ENCODE peak calls at places on chromosomes 1 and 21, in five cellular contexts. One of them, this sample, is unnamed.
A peak's percentile ranks its signal among the peaks of the same experiment; 100 is the strongest.

GRCh38 chr1:171868217-171868616 is 26.9 kb downstream of the DNM3 start:
- DNase-seq in neural crest cell: no peak
- DNase-seq in HFFc6: no peak
- DNase-seq in fibroblast of lung: no peak
- DNase-seq in choroid plexus epithelial cell: peak; percentile 26
- DNase-seq in this sample: no peak

GRCh38 chr1:90387825-90388224 is 329.3 kb downstream of the BARHL2 start:
- DNase-seq in neural crest cell: no peak
- DNase-seq in HFFc6: no peak
- DNase-seq in fibroblast of lung: no peak
- DNase-seq in choroid plexus epithelial cell: peak; percentile 6
- DNase-seq in this sample: no peak

GRCh38 chr1:13520985-13521384 is 7.2 kb upstream of the LRRC38 start:
- DNase-seq in neural crest cell: no peak
- DNase-seq in HFFc6: no peak
- DNase-seq in fibroblast of lung: no peak
- DNase-seq in choroid plexus epithelial cell: no peak
- DNase-seq in this sample: no peak

GRCh38 chr21:35853321-35853922 is 206.9 kb downstream of the SETD4 start:
- DNase-seq in neural crest cell: no peak
- DNase-seq in HFFc6: peak; percentile 27
- DNase-seq in fibroblast of lung: peak; percentile 22
- DNase-seq in choroid plexus epithelial cell: no peak
- DNase-seq in this sample: no peak

GRCh38 chr21:16460936-16461335 is 731.2 kb downstream of the USP25 start:
- DNase-seq in neural crest cell: no peak
- DNase-seq in HFFc6: no peak
- DNase-seq in fibroblast of lung: no peak
- DNase-seq in choroid plexus epithelial cell: no peak
- DNase-seq in this sample: no peak

GRCh38 chr21:31730687-31731111 is 1.2 kb downstream of the SCAF4 start:
- DNase-seq in neural crest cell: no peak
- DNase-seq in HFFc6: peak; percentile 21
- DNase-seq in fibroblast of lung: no peak
- DNase-seq in choroid plexus epithelial cell: peak; percentile 44
- DNase-seq in this sample: peak; percentile 36

GRCh38 chr1:47709302-47710074 is 271.6 kb downstream of the FOXD2 start:
- DNase-seq in neural crest cell: peak; percentile 54
- DNase-seq in HFFc6: no peak
- DNase-seq in fibroblast of lung: no peak
- DNase-seq in choroid plexus epithelial cell: no peak
- DNase-seq in this sample: no peak

GRCh38 chr1:207412845-207413244 is 41.3 kb upstream of the CR2 start:
- DNase-seq in neural crest cell: no peak
- DNase-seq in HFFc6: no peak
- DNase-seq in fibroblast of lung: no peak
- DNase-seq in choroid plexus epithelial cell: no peak
- DNase-seq in this sample: no peak

GRCh38 chr1:182050481-182051438 is 10.8 kb downstream of the ZNF648 start:
- DNase-seq in neural crest cell: no peak
- DNase-seq in HFFc6: no peak
- DNase-seq in fibroblast of lung: no peak
- DNase-seq in choroid plexus epithelial cell: no peak
- DNase-seq in this sample: peak; percentile 63
- TF ChIP-seq CTCF in neural crest cell: no peak
- TF ChIP-seq CTCF in HFFc6: no peak
- TF ChIP-seq CTCF in fibroblast of lung: no peak
- TF ChIP-seq CTCF in choroid plexus epithelial cell: no peak
- TF ChIP-seq CTCF in this sample: no peak

GRCh38 chr1:40781614-40781971 is 2.0 kb upstream of the KCNQ4 start:
- DNase-seq in neural crest cell: no peak
- DNase-seq in HFFc6: no peak
- DNase-seq in fibroblast of lung: no peak
- DNase-seq in choroid plexus epithelial cell: no peak
- DNase-seq in this sample: no peak

GRCh38 chr1:40783001-40783905 is at the start of gene KCNQ4:
- DNase-seq in neural crest cell: peak; percentile 31
- DNase-seq in HFFc6: no peak
- DNase-seq in fibroblast of lung: peak; percentile 12
- DNase-seq in choroid plexus epithelial cell: no peak
- DNase-seq in this sample: peak; percentile 39

GRCh38 chr1:40780678-40781613 is 2.6 kb upstream of the KCNQ4 start:
- DNase-seq in neural crest cell: no peak
- DNase-seq in HFFc6: no peak
- DNase-seq in fibroblast of lung: no peak
- DNase-seq in choroid plexus epithelial cell: no peak
- DNase-seq in this sample: no peak

GRCh38 chr1:40784141-40784770 is 669 bp downstream of the KCNQ4 start:
- DNase-seq in neural crest cell: no peak
- DNase-seq in HFFc6: no peak
- DNase-seq in fibroblast of lung: no peak
- DNase-seq in choroid plexus epithelial cell: no peak
- DNase-seq in this sample: no peak

GRCh38 chr1:40782371-40782956 is 1.1 kb upstream of the KCNQ4 start:
- DNase-seq in neural crest cell: no peak
- DNase-seq in HFFc6: no peak
- DNase-seq in fibroblast of lung: peak; percentile 18
- DNase-seq in choroid plexus epithelial cell: no peak
- DNase-seq in this sample: no peak
- TF ChIP-seq CTCF in neural crest cell: peak; percentile 35
- TF ChIP-seq CTCF in HFFc6: no peak
- TF ChIP-seq CTCF in fibroblast of lung: peak; percentile 37
- TF ChIP-seq CTCF in choroid plexus epithelial cell: peak; percentile 39
- TF ChIP-seq CTCF in this sample: no peak

GRCh38 chr1:155051342-155051776 is 243 bp downstream of the ADAM15 start:
- DNase-seq in neural crest cell: no peak
- DNase-seq in HFFc6: no peak
- DNase-seq in fibroblast of lung: no peak
- DNase-seq in choroid plexus epithelial cell: no peak
- DNase-seq in this sample: no peak

GRCh38 chr1:155053531-155054105 is 2.5 kb downstream of the ADAM15 start:
- DNase-seq in neural crest cell: no peak
- DNase-seq in HFFc6: no peak
- DNase-seq in fibroblast of lung: no peak
- DNase-seq in choroid plexus epithelial cell: no peak
- DNase-seq in this sample: no peak

GRCh38 chr1:155051777-155052398 is 772 bp downstream of the ADAM15 start:
- DNase-seq in neural crest cell: no peak
- DNase-seq in HFFc6: peak; percentile 11
- DNase-seq in fibroblast of lung: peak; percentile 8
- DNase-seq in choroid plexus epithelial cell: no peak
- DNase-seq in this sample: peak; percentile 45

GRCh38 chr1:155050560-155051341 is at the start of gene ADAM15:
- DNase-seq in neural crest cell: peak; percentile 92
- DNase-seq in HFFc6: peak; percentile 47
- DNase-seq in fibroblast of lung: peak; percentile 66
- DNase-seq in choroid plexus epithelial cell: peak; percentile 61
- DNase-seq in this sample: peak; percentile 84

GRCh38 chr1:155052412-155053400 is 1.6 kb downstream of the ADAM15 start:
- DNase-seq in neural crest cell: no peak
- DNase-seq in HFFc6: no peak
- DNase-seq in fibroblast of lung: no peak
- DNase-seq in choroid plexus epithelial cell: no peak
- DNase-seq in this sample: peak; percentile 51
- TF ChIP-seq CTCF in neural crest cell: peak; percentile 17
- TF ChIP-seq CTCF in HFFc6: peak; percentile 65
- TF ChIP-seq CTCF in fibroblast of lung: peak; percentile 32
- TF ChIP-seq CTCF in choroid plexus epithelial cell: peak; percentile 30
- TF ChIP-seq CTCF in this sample: peak; percentile 58

GRCh38 chr1:107874221-107874620 is 90.8 kb downstream of the VAV3 start:
- DNase-seq in neural crest cell: no peak
- DNase-seq in HFFc6: no peak
- DNase-seq in fibroblast of lung: peak; percentile 12
- DNase-seq in choroid plexus epithelial cell: peak; percentile 47
- DNase-seq in this sample: peak; percentile 16
- TF ChIP-seq CTCF in neural crest cell: no peak
- TF ChIP-seq CTCF in HFFc6: no peak
- TF ChIP-seq CTCF in fibroblast of lung: no peak
- TF ChIP-seq CTCF in choroid plexus epithelial cell: no peak
- TF ChIP-seq CTCF in this sample: no peak

DNA sequence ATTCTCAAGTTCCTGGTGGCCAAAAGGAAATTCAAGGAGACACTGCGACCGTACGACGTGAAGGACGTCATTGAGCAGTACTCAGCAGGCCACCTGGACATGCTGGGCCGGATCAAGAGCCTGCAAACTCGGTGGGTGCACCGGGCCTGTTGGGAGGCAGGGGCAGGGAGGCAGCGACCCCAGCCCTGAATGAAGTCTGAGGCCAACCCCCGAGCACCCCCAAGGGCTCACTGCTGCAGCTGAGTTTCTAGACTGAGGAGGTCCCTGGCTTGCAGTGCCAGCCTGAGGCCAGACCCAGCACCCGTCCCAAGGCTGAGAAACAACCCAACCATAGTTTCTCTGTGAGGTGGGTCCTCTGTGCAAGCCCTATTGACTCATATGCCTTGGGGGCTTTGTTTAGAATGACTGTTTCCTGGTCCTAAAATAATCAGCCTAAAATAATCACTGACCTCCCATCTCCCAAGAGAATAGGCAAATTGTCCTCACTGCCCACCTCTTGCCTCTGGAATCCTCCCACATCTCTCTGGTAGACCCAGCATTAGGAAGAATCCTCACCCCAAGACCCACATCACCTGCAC is 27.1 kb downstream of the CITED4 start:
- DNase-seq in neural crest cell: no peak
- DNase-seq in HFFc6: no peak
- DNase-seq in fibroblast of lung: no peak
- DNase-seq in choroid plexus epithelial cell: no peak
- DNase-seq in this sample: peak; percentile 24
- TF ChIP-seq CTCF in neural crest cell: no peak
- TF ChIP-seq CTCF in HFFc6: no peak
- TF ChIP-seq CTCF in fibroblast of lung: no peak
- TF ChIP-seq CTCF in choroid plexus epithelial cell: no peak
- TF ChIP-seq CTCF in this sample: no peak

DNA sequence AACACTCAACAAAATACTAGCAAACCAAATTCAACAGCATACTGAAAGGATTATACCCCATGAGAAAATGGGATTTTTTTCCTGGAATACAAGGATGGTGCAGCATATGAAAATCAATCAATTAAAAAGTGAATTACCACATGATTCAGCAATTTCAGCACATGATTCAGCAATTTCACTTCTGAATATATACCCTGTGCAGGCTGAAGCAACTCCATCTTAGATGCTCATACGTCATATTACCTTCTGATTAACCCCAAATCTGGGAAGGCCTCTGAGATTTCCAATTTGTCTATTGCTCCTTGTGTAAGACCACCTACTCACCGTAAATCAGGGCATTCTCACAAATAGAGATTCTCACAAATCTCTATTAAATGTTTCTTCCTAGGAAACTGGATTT is 43.8 kb upstream of the ERO1B start:
- DNase-seq in neural crest cell: no peak
- DNase-seq in HFFc6: no peak
- DNase-seq in fibroblast of lung: no peak
- DNase-seq in choroid plexus epithelial cell: no peak
- DNase-seq in this sample: no peak
- TF ChIP-seq CTCF in neural crest cell: no peak
- TF ChIP-seq CTCF in HFFc6: no peak
- TF ChIP-seq CTCF in fibroblast of lung: no peak
- TF ChIP-seq CTCF in choroid plexus epithelial cell: no peak
- TF ChIP-seq CTCF in this sample: no peak

GRCh38 chr1:150212070-150212469 is 23.8 kb downstream of the ANP32E start:
- DNase-seq in neural crest cell: no peak
- DNase-seq in HFFc6: no peak
- DNase-seq in fibroblast of lung: no peak
- DNase-seq in choroid plexus epithelial cell: no peak
- DNase-seq in this sample: no peak
- TF ChIP-seq CTCF in neural crest cell: no peak
- TF ChIP-seq CTCF in HFFc6: no peak
- TF ChIP-seq CTCF in fibroblast of lung: no peak
- TF ChIP-seq CTCF in choroid plexus epithelial cell: no peak
- TF ChIP-seq CTCF in this sample: no peak

DNA sequence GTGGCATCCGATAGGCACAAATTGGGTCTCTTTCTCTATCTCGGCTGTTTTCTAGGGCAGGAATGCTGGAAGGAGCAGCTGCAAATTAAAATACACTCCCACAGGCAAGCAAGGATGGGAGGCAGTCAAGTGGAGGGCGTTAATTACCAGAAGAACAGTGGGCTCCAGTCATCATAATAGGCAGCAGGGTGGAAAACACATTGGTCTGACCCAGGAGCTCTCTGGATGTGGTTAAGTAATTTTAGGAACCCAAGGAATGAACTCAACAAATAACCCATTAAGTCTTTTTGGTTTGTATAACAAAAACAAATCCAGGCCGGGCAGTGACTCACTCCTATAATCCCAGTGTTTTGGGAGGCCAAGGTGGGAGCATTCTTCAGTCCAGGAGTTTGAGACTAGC is 7.8 kb upstream of the TDRD5 start:
- DNase-seq in neural crest cell: no peak
- DNase-seq in HFFc6: no peak
- DNase-seq in fibroblast of lung: no peak
- DNase-seq in choroid plexus epithelial cell: no peak
- DNase-seq in this sample: no peak
- TF ChIP-seq CTCF in neural crest cell: no peak
- TF ChIP-seq CTCF in HFFc6: no peak
- TF ChIP-seq CTCF in fibroblast of lung: no peak
- TF ChIP-seq CTCF in choroid plexus epithelial cell: no peak
- TF ChIP-seq CTCF in this sample: no peak